ENCODE peak calls at places on chromosomes 2 and 18, in five cellular contexts. H, S, K, J and W are unnamed samples.

GRCh38 chr2:86186431-86186830 is 8.8 kb downstream of the IMMT start:
- DNase-seq in H (no peak), S (no peak), K (no peak), J (no peak), W (peak; percentile 31)

GRCh38 chr18:6069103-6069502 is 173.8 kb upstream of the TMEM200C start:
- DNase-seq in H (no peak), S (no peak), K (no peak), J (no peak), W (no peak)

GRCh38 chr2:174512345-174512744 is 25.5 kb upstream of the GPR155 start:
- DNase-seq in H (no peak), S (no peak), K (no peak), J (no peak), W (no peak)

GRCh38 chr2:219179601-219180465 is 1.8 kb downstream of the RETREG2 start:
- DNase-seq in H (no peak), S (no peak), K (no peak), J (no peak), W (no peak)

GRCh38 chr18:57705011-57705410 is 83.4 kb upstream of the NARS1 start:
- DNase-seq in H (no peak), S (no peak), K (no peak), J (no peak), W (no peak)

GRCh38 chr18:7626175-7626921 is 59.2 kb downstream of the PTPRM start:
- DNase-seq in H (no peak), S (no peak), K (no peak), J (no peak), W (no peak)

GRCh38 chr18:76620326-76620813 is 125.3 kb upstream of the ZNF516 start:
- DNase-seq in H (peak; percentile 2), S (no peak), K (no peak), J (peak; percentile 40), W (peak; percentile 64)

GRCh38 chr2:190477563-190478454 is 56.7 kb downstream of the NEMP2 start:
- DNase-seq in H (no peak), S (no peak), K (no peak), J (no peak), W (no peak)

GRCh38 chr18:25896178-25896780 is 194.1 kb downstream of the SS18 start:
- DNase-seq in H (no peak), S (no peak), K (no peak), J (no peak), W (peak; percentile 48)

GRCh38 chr2:44459754-44460153 is 98.0 kb downstream of the CAMKMT start:
- DNase-seq in H (no peak), S (no peak), K (no peak), J (no peak), W (no peak)

GRCh38 chr2:167946367-167946955 is 300.9 kb downstream of the STK39 start:
- DNase-seq in H (no peak), S (no peak), K (no peak), J (no peak), W (no peak)

GRCh38 chr2:220510668-220511067 is 883.2 kb downstream of the SLC4A3 start:
- DNase-seq in H (no peak), S (no peak), K (no peak), J (no peak), W (no peak)

GRCh38 chr2:72015281-72015680 is 132.4 kb downstream of the CYP26B1 start:
- DNase-seq in H (no peak), S (no peak), K (no peak), J (no peak), W (no peak)

GRCh38 chr2:61471905-61472805 is 1.3 kb upstream of the USP34 start:
- DNase-seq in H (peak; percentile 16), S (no peak), K (peak; percentile 52), J (peak; percentile 19), W (peak; percentile 50)

GRCh38 chr2:215537621-215538020 is 101.8 kb upstream of the FN1 start:
- DNase-seq in H (no peak), S (no peak), K (no peak), J (no peak), W (no peak)